ENCODE peak calls at places on chromosomes 6 and 20, in seven cellular contexts. One of them, this sample, is unnamed. For H3K9me3, the result is how much of the 10 kb centered on the place peaks cover.

GRCh38 chr6:142846459-142846831 is 98.5 kb downstream of the HIVEP2 start:
- DNase-seq in IMR-90: peak
- DNase-seq in CD8-positive, alpha-beta T cell: no peak
- DNase-seq in kidney: no peak
- DNase-seq in A549: no peak
- DNase-seq in right lobe of liver: no peak
- DNase-seq in upper lobe of right lung: no peak
- DNase-seq in this sample: no peak

GRCh38 chr6:13413906-13414555 is 73.4 kb downstream of the GFOD1 start:
- DNase-seq in IMR-90: peak
- DNase-seq in CD8-positive, alpha-beta T cell: no peak
- DNase-seq in kidney: no peak
- DNase-seq in A549: no peak
- DNase-seq in right lobe of liver: peak
- DNase-seq in upper lobe of right lung: no peak
- DNase-seq in this sample: no peak

GRCh38 chr6:94462231-94462630 is 1042.9 kb upstream of the EPHA7 start:
- DNase-seq in IMR-90: no peak
- DNase-seq in CD8-positive, alpha-beta T cell: no peak
- DNase-seq in kidney: peak
- DNase-seq in A549: no peak
- DNase-seq in right lobe of liver: no peak
- DNase-seq in upper lobe of right lung: no peak
- DNase-seq in this sample: no peak

GRCh38 chr6:147190556-147190955 is 13.7 kb upstream of the STXBP5 start:
- DNase-seq in IMR-90: no peak
- DNase-seq in CD8-positive, alpha-beta T cell: no peak
- DNase-seq in kidney: no peak
- DNase-seq in A549: no peak
- DNase-seq in right lobe of liver: no peak
- DNase-seq in upper lobe of right lung: no peak
- DNase-seq in this sample: no peak

GRCh38 chr6:149128489-149129145 is 188.9 kb upstream of the TAB2 start:
- DNase-seq in IMR-90: no peak
- DNase-seq in CD8-positive, alpha-beta T cell: peak
- DNase-seq in kidney: no peak
- DNase-seq in A549: no peak
- DNase-seq in right lobe of liver: no peak
- DNase-seq in upper lobe of right lung: no peak
- DNase-seq in this sample: no peak

GRCh38 chr20:25222461-25223178 is 25.3 kb upstream of the PYGB start:
- DNase-seq in IMR-90: no peak
- DNase-seq in CD8-positive, alpha-beta T cell: no peak
- DNase-seq in kidney: peak
- DNase-seq in A549: no peak
- DNase-seq in right lobe of liver: no peak
- DNase-seq in upper lobe of right lung: no peak
- DNase-seq in this sample: no peak

GRCh38 chr6:1821188-1822183 is 211.8 kb downstream of the FOXC1 start:
- DNase-seq in IMR-90: peak
- DNase-seq in CD8-positive, alpha-beta T cell: no peak
- DNase-seq in kidney: no peak
- DNase-seq in A549: no peak
- DNase-seq in right lobe of liver: no peak
- DNase-seq in upper lobe of right lung: no peak
- DNase-seq in this sample: no peak

GRCh38 chr6:111625511-111626331 is 20.0 kb upstream of the TRAF3IP2 start:
- DNase-seq in IMR-90: peak
- DNase-seq in CD8-positive, alpha-beta T cell: no peak
- DNase-seq in kidney: no peak
- DNase-seq in A549: no peak
- DNase-seq in right lobe of liver: no peak
- DNase-seq in upper lobe of right lung: peak
- DNase-seq in this sample: no peak

GRCh38 chr6:41645007-41645618 is 6.8 kb downstream of the MDFI start:
- DNase-seq in IMR-90: no peak
- DNase-seq in CD8-positive, alpha-beta T cell: no peak
- DNase-seq in kidney: peak
- DNase-seq in A549: no peak
- DNase-seq in right lobe of liver: no peak
- DNase-seq in upper lobe of right lung: peak
- DNase-seq in this sample: no peak

GRCh38 chr20:32028647-32029372 is 18.6 kb downstream of the CCM2L start:
- DNase-seq in IMR-90: no peak
- DNase-seq in CD8-positive, alpha-beta T cell: no peak
- DNase-seq in kidney: no peak
- DNase-seq in A549: no peak
- DNase-seq in right lobe of liver: no peak
- DNase-seq in upper lobe of right lung: no peak
- DNase-seq in this sample: no peak

GRCh38 chr20:32052090-32052791 is at the start of gene HCK:
- DNase-seq in IMR-90: no peak
- DNase-seq in CD8-positive, alpha-beta T cell: no peak
- DNase-seq in kidney: no peak
- DNase-seq in A549: no peak
- DNase-seq in right lobe of liver: peak
- DNase-seq in upper lobe of right lung: peak
- DNase-seq in this sample: no peak

GRCh38 chr20:63116412-63117106 is 99.4 kb downstream of the YTHDF1 start:
- DNase-seq in IMR-90: peak
- DNase-seq in CD8-positive, alpha-beta T cell: no peak
- DNase-seq in kidney: peak
- DNase-seq in A549: no peak
- DNase-seq in right lobe of liver: peak
- DNase-seq in upper lobe of right lung: no peak
- DNase-seq in this sample: no peak

GRCh38 chr6:92364948-92365386 is 1054.4 kb downstream of the EPHA7 start:
- DNase-seq in IMR-90: peak
- DNase-seq in CD8-positive, alpha-beta T cell: no peak
- DNase-seq in kidney: no peak
- DNase-seq in A549: no peak
- DNase-seq in right lobe of liver: no peak
- DNase-seq in upper lobe of right lung: no peak
- DNase-seq in this sample: no peak

GRCh38 chr6:53824714-53825113 is 29.9 kb downstream of the LRRC1 start:
- DNase-seq in IMR-90: no peak
- DNase-seq in CD8-positive, alpha-beta T cell: no peak
- DNase-seq in kidney: no peak
- DNase-seq in A549: no peak
- DNase-seq in right lobe of liver: no peak
- DNase-seq in upper lobe of right lung: no peak
- DNase-seq in this sample: no peak

GRCh38 chr6:12113190-12113578 is 101.1 kb downstream of the HIVEP1 start:
- DNase-seq in IMR-90: peak
- DNase-seq in CD8-positive, alpha-beta T cell: no peak
- DNase-seq in kidney: no peak
- DNase-seq in A549: no peak
- DNase-seq in right lobe of liver: no peak
- DNase-seq in upper lobe of right lung: no peak
- DNase-seq in this sample: no peak

GRCh38 chr6:140440223-140440810 is 1065.9 kb upstream of the CITED2 start:
- DNase-seq in IMR-90: no peak
- DNase-seq in CD8-positive, alpha-beta T cell: no peak
- DNase-seq in kidney: no peak
- DNase-seq in A549: no peak
- DNase-seq in right lobe of liver: no peak
- DNase-seq in upper lobe of right lung: no peak
- DNase-seq in this sample: no peak

GRCh38 chr6:140446241-140446640 is 1071.8 kb upstream of the CITED2 start:
- DNase-seq in IMR-90: no peak
- DNase-seq in CD8-positive, alpha-beta T cell: no peak
- DNase-seq in kidney: no peak
- DNase-seq in A549: no peak
- DNase-seq in right lobe of liver: no peak
- DNase-seq in upper lobe of right lung: no peak
- DNase-seq in this sample: no peak

GRCh38 chr6:140441256-140441655 is 1066.8 kb upstream of the CITED2 start:
- DNase-seq in IMR-90: peak
- DNase-seq in CD8-positive, alpha-beta T cell: no peak
- DNase-seq in kidney: peak
- DNase-seq in A549: peak
- DNase-seq in right lobe of liver: peak
- DNase-seq in upper lobe of right lung: no peak
- DNase-seq in this sample: peak

GRCh38 chr6:140445474-140446004 is 1071.1 kb upstream of the CITED2 start:
- DNase-seq in IMR-90: peak
- DNase-seq in CD8-positive, alpha-beta T cell: no peak
- DNase-seq in kidney: no peak
- DNase-seq in A549: no peak
- DNase-seq in right lobe of liver: no peak
- DNase-seq in upper lobe of right lung: no peak
- DNase-seq in this sample: no peak
- H3K4me3 ChIP-seq in IMR-90: no peak
- H3K4me3 ChIP-seq in CD8-positive, alpha-beta T cell: no peak
- H3K4me3 ChIP-seq in kidney: no peak
- H3K4me3 ChIP-seq in A549: no peak
- H3K4me3 ChIP-seq in right lobe of liver: no peak
- H3K4me3 ChIP-seq in upper lobe of right lung: no peak
- H3K4me3 ChIP-seq in this sample: no peak

GRCh38 chr6:154123131-154123530 is 84.1 kb downstream of the OPRM1 start:
- DNase-seq in IMR-90: no peak
- DNase-seq in CD8-positive, alpha-beta T cell: no peak
- DNase-seq in kidney: no peak
- DNase-seq in A549: no peak
- DNase-seq in right lobe of liver: no peak
- DNase-seq in upper lobe of right lung: no peak
- DNase-seq in this sample: no peak

GRCh38 chr6:154122195-154122925 is 83.3 kb downstream of the OPRM1 start:
- DNase-seq in IMR-90: no peak
- DNase-seq in CD8-positive, alpha-beta T cell: no peak
- DNase-seq in kidney: no peak
- DNase-seq in A549: no peak
- DNase-seq in right lobe of liver: no peak
- DNase-seq in upper lobe of right lung: no peak
- DNase-seq in this sample: no peak

GRCh38 chr6:154127638-154128037 is 88.6 kb downstream of the OPRM1 start:
- DNase-seq in IMR-90: no peak
- DNase-seq in CD8-positive, alpha-beta T cell: no peak
- DNase-seq in kidney: no peak
- DNase-seq in A549: no peak
- DNase-seq in right lobe of liver: no peak
- DNase-seq in upper lobe of right lung: no peak
- DNase-seq in this sample: no peak

DNA sequence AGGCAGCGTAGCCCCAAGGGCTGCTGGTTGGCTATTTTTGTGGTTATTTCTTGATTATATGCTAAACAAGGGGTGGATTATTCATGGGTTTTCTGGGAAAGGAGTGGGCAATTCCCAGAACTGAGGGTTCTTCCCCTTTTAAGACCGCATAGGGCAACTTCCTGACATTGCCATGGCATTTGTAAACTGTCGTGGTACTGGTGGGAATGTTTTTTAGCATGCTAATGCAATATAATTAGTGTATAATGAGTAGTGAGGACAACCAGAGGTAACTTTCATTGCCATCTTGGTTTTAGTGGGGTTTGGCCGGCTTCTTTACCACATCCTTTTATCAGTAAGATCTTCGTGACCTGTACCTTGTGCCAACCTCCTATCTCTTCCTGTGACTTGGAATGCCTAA is 84.5 kb downstream of the OPRM1 start:
- DNase-seq in IMR-90: no peak
- DNase-seq in CD8-positive, alpha-beta T cell: no peak
- DNase-seq in kidney: no peak
- DNase-seq in A549: no peak
- DNase-seq in right lobe of liver: no peak
- DNase-seq in upper lobe of right lung: no peak
- DNase-seq in this sample: no peak
- H3K9me3 ChIP-seq in IMR-90: under half
- H3K9me3 ChIP-seq in CD8-positive, alpha-beta T cell: under half
- H3K9me3 ChIP-seq in kidney: under half
- H3K9me3 ChIP-seq in A549: under half
- H3K9me3 ChIP-seq in right lobe of liver: under half
- H3K9me3 ChIP-seq in upper lobe of right lung: under half
- H3K9me3 ChIP-seq in this sample: under half

GRCh38 chr6:55012454-55012853 is 161.9 kb upstream of the HCRTR2 start:
- DNase-seq in IMR-90: no peak
- DNase-seq in CD8-positive, alpha-beta T cell: no peak
- DNase-seq in kidney: no peak
- DNase-seq in A549: no peak
- DNase-seq in right lobe of liver: no peak
- DNase-seq in upper lobe of right lung: no peak
- DNase-seq in this sample: no peak

GRCh38 chr6:55014321-55015088 is 159.8 kb upstream of the HCRTR2 start:
- DNase-seq in IMR-90: peak
- DNase-seq in CD8-positive, alpha-beta T cell: no peak
- DNase-seq in kidney: no peak
- DNase-seq in A549: no peak
- DNase-seq in right lobe of liver: no peak
- DNase-seq in upper lobe of right lung: no peak
- DNase-seq in this sample: no peak

GRCh38 chr6:55011034-55011433 is 163.3 kb upstream of the HCRTR2 start:
- DNase-seq in IMR-90: no peak
- DNase-seq in CD8-positive, alpha-beta T cell: no peak
- DNase-seq in kidney: no peak
- DNase-seq in A549: no peak
- DNase-seq in right lobe of liver: no peak
- DNase-seq in upper lobe of right lung: no peak
- DNase-seq in this sample: no peak

DNA sequence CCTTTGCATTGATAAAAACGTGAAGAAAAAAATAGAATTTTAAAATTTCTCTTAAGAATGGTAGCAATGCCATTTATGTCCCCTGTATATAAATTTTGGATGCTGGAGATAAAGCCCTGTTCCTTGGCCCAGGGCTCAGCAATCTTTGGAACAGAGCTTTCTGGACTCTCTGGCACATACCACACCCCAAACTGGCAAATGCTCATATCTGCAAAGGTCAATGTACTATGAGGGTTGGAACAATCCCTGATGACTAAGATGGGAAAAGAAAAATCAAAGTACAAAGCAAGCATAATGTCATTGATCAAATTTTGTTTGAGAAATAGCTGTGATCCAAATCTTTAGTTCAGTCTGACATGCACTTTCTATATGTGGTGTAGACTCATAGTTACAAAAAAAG is 158.1 kb upstream of the HCRTR2 start:
- DNase-seq in IMR-90: no peak
- DNase-seq in CD8-positive, alpha-beta T cell: no peak
- DNase-seq in kidney: no peak
- DNase-seq in A549: no peak
- DNase-seq in right lobe of liver: no peak
- DNase-seq in upper lobe of right lung: no peak
- DNase-seq in this sample: no peak
- TF ChIP-seq CTCF in IMR-90: no peak
- TF ChIP-seq CTCF in CD8-positive, alpha-beta T cell: no peak
- TF ChIP-seq CTCF in kidney: no peak
- TF ChIP-seq CTCF in A549: no peak
- TF ChIP-seq CTCF in right lobe of liver: no peak
- TF ChIP-seq CTCF in upper lobe of right lung: no peak
- TF ChIP-seq CTCF in this sample: no peak

DNA sequence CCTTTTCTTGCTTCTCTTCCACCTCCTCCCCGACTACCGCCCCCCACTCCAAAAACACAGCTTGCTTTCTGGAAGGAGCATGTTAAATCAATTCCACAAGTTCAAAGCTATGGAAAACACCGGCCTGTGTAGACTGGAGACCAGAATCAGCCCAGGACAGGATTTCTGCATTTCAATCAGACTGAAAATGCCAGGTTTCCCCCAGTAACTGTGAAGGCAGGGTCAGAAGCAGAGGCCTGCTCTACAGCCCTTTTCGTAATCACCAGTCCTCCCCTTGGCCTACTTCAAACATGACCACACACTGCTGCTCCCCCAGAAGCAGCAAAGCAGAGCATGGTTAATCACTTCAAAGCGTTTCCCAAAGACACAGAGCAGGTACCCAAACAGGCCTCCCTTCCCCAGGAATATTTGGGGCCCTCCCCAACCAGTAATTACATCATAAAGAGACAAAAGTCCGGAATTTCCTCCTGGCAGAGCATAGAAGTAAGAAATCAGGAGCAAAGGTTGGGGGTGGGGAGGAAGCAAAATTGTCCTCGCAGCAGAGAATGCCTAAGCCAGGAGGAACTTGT is 38.4 kb downstream of the ZMYND8 start:
- DNase-seq in IMR-90: peak
- DNase-seq in CD8-positive, alpha-beta T cell: no peak
- DNase-seq in kidney: no peak
- DNase-seq in A549: peak
- DNase-seq in right lobe of liver: no peak
- DNase-seq in upper lobe of right lung: peak
- DNase-seq in this sample: no peak
- H3K4me3 ChIP-seq in IMR-90: no peak
- H3K4me3 ChIP-seq in CD8-positive, alpha-beta T cell: no peak
- H3K4me3 ChIP-seq in kidney: peak
- H3K4me3 ChIP-seq in A549: no peak
- H3K4me3 ChIP-seq in right lobe of liver: peak
- H3K4me3 ChIP-seq in upper lobe of right lung: peak
- H3K4me3 ChIP-seq in this sample: peak